ENCODE peak calls at places on chromosome 6, in seven cellular contexts. I is mesothelial cell of epicardium, T is RPMI8226, X is T-helper 22 cell, V is occipital lobe, K is T-cell, A is non-pigmented ciliary epithelial cell. L is an unnamed sample.

GRCh38 chr6:25968769-25969168 is 6.2 kb downstream of the TRIM38 start:
- DNase-seq in I (no peak), T (no peak), X (no peak), V (no peak), K (no peak), A (no peak), L (no peak)

GRCh38 chr6:108727966-108728730 is 120.1 kb upstream of the ARMC2 start:
- DNase-seq in I (no peak), T (no peak), X (no peak), V (no peak), K (no peak), A (no peak), L (no peak)

GRCh38 chr6:77178821-77179220 is 284.5 kb downstream of the HTR1B start:
- DNase-seq in I (no peak), T (no peak), X (no peak), V (no peak), K (no peak), A (peak), L (no peak)

GRCh38 chr6:151432650-151433049 is 19.3 kb downstream of the RMND1 start:
- DNase-seq in I (no peak), T (no peak), X (no peak), V (no peak), K (no peak), A (no peak), L (no peak)

GRCh38 chr6:125194980-125195379 is 41.4 kb downstream of the TPD52L1 start:
- DNase-seq in I (no peak), T (no peak), X (no peak), V (no peak), K (no peak), A (no peak), L (no peak)

GRCh38 chr6:105359419-105360366 is 43.2 kb downstream of the PREP start:
- DNase-seq in I (no peak), T (no peak), X (no peak), V (no peak), K (no peak), A (peak), L (no peak)

GRCh38 chr6:93423542-93423941 is 4.2 kb upstream of the EPHA7 start:
- DNase-seq in I (no peak), T (peak), X (no peak), V (no peak), K (no peak), A (no peak), L (no peak)

GRCh38 chr6:44217332-44218143 is 812 bp downstream of the MYMX start:
- DNase-seq in I (no peak), T (peak), X (no peak), V (no peak), K (no peak), A (no peak), L (no peak)

GRCh38 chr6:160154471-160154870 is 32.9 kb downstream of the SLC22A1 start:
- DNase-seq in I (no peak), T (no peak), X (no peak), V (no peak), K (no peak), A (no peak), L (no peak)

GRCh38 chr6:53628354-53629119 is 37.0 kb downstream of the KLHL31 start:
- DNase-seq in I (no peak), T (no peak), X (no peak), V (no peak), K (no peak), A (no peak), L (no peak)

GRCh38 chr6:33993091-33993490 is 152.8 kb downstream of the GRM4 start:
- DNase-seq in I (no peak), T (no peak), X (no peak), V (no peak), K (no peak), A (no peak), L (no peak)

GRCh38 chr6:169724554-169725269 is 412 bp upstream of the PHF10 start:
- DNase-seq in I (peak), T (peak), X (peak), V (peak), K (peak), A (no peak), L (peak)

GRCh38 chr6:98657764-98658163 is 176.6 kb upstream of the POU3F2 start:
- DNase-seq in I (peak), T (peak), X (no peak), V (no peak), K (no peak), A (no peak), L (no peak)

GRCh38 chr6:136676075-136676474 is 116.2 kb downstream of the MAP3K5 start:
- DNase-seq in I (no peak), T (no peak), X (no peak), V (no peak), K (no peak), A (no peak), L (no peak)

GRCh38 chr6:33192671-33193602 is 670 bp upstream of the COL11A2 start:
- DNase-seq in I (no peak), T (no peak), X (no peak), V (peak), K (no peak), A (no peak), L (no peak)

GRCh38 chr6:5084787-5085637 is at the start of gene PPP1R3G:
- DNase-seq in I (no peak), T (peak), X (no peak), V (no peak), K (no peak), A (no peak), L (peak)

GRCh38 chr6:42404494-42404893 is 47.2 kb downstream of the TRERF1 start:
- DNase-seq in I (no peak), T (no peak), X (no peak), V (no peak), K (no peak), A (peak), L (peak)

GRCh38 chr6:159919011-159919511 is 28.3 kb downstream of the MAS1 start:
- DNase-seq in I (no peak), T (no peak), X (no peak), V (peak), K (no peak), A (peak), L (no peak)

GRCh38 chr6:44043479-44044153 is 83.6 kb downstream of the MRPL14 start:
- DNase-seq in I (no peak), T (no peak), X (no peak), V (no peak), K (no peak), A (no peak), L (no peak)

GRCh38 chr6:151391021-151391470 is 313 bp downstream of the ZBTB2 start:
- DNase-seq in I (peak), T (peak), X (peak), V (peak), K (peak), A (no peak), L (peak)

GRCh38 chr6:42702200-42702599 is 20.2 kb downstream of the PRPH2 start:
- DNase-seq in I (no peak), T (no peak), X (no peak), V (no peak), K (no peak), A (peak), L (no peak)

GRCh38 chr6:161694995-161695394 is 421.1 kb upstream of the AGPAT4 start:
- DNase-seq in I (no peak), T (peak), X (no peak), V (no peak), K (no peak), A (no peak), L (no peak)

GRCh38 chr6:45351667-45352066 is 23.5 kb downstream of the RUNX2 start:
- DNase-seq in I (no peak), T (no peak), X (no peak), V (no peak), K (no peak), A (no peak), L (no peak)

GRCh38 chr6:145148392-145149175 is 586.7 kb downstream of the EPM2A start:
- DNase-seq in I (no peak), T (peak), X (no peak), V (no peak), K (no peak), A (peak), L (peak)

GRCh38 chr6:136016228-136017225 is 165.0 kb downstream of the PDE7B start:
- DNase-seq in I (no peak), T (peak), X (no peak), V (no peak), K (no peak), A (no peak), L (no peak)

GRCh38 chr6:111534366-111534765 is 51.3 kb upstream of the REV3L start:
- DNase-seq in I (no peak), T (peak), X (no peak), V (no peak), K (no peak), A (no peak), L (peak)

GRCh38 chr6:66128676-66129075 is 421.6 kb upstream of the EYS start:
- DNase-seq in I (no peak), T (no peak), X (no peak), V (no peak), K (no peak), A (no peak), L (no peak)

GRCh38 chr6:92267335-92267734 is 1152.0 kb downstream of the EPHA7 start:
- DNase-seq in I (no peak), T (no peak), X (no peak), V (no peak), K (no peak), A (no peak), L (no peak)

GRCh38 chr6:161254754-161255253 is 19.1 kb downstream of the AGPAT4 start:
- DNase-seq in I (no peak), T (no peak), X (no peak), V (peak), K (no peak), A (no peak), L (no peak)

GRCh38 chr6:109121411-109121810 is 26.1 kb downstream of the CEP57L1 start:
- DNase-seq in I (no peak), T (no peak), X (no peak), V (no peak), K (no peak), A (no peak), L (no peak)

GRCh38 chr6:118562959-118563358 is 14.9 kb downstream of the PLN start:
- DNase-seq in I (no peak), T (no peak), X (no peak), V (no peak), K (no peak), A (no peak), L (no peak)

GRCh38 chr6:34680802-34681515 is 15.6 kb downstream of the ILRUN start:
- DNase-seq in I (no peak), T (no peak), X (no peak), V (no peak), K (no peak), A (no peak), L (no peak)

GRCh38 chr6:142303191-142303564 is 1.4 kb downstream of the ADGRG6 start:
- DNase-seq in I (no peak), T (no peak), X (no peak), V (no peak), K (no peak), A (no peak), L (no peak)

GRCh38 chr6:151070666-151071065 is 169.1 kb upstream of the AKAP12 start:
- DNase-seq in I (no peak), T (no peak), X (no peak), V (no peak), K (no peak), A (no peak), L (no peak)

GRCh38 chr6:139925894-139926641 is 551.6 kb upstream of the CITED2 start:
- DNase-seq in I (no peak), T (no peak), X (no peak), V (no peak), K (no peak), A (no peak), L (peak)

GRCh38 chr6:28880894-28881780 is 42.6 kb downstream of the TRIM27 start:
- DNase-seq in I (peak), T (peak), X (no peak), V (peak), K (peak), A (no peak), L (peak)

GRCh38 chr6:74250161-74250560 is 554.2 kb downstream of the CD109 start:
- DNase-seq in I (no peak), T (no peak), X (no peak), V (no peak), K (no peak), A (no peak), L (no peak)

GRCh38 chr6:133062702-133063319 is 178.3 kb upstream of the EYA4 start:
- DNase-seq in I (no peak), T (peak), X (no peak), V (no peak), K (no peak), A (no peak), L (no peak)